ENCODE peak calls at places on chromosomes 2 and 18, in eight cellular contexts. U is neural crest cell, Z is Calu3, M is type B pancreatic cell, R is K562, Q is AG10803, I is ovary, B is heart right ventricle. T is an unnamed sample.

GRCh38 chr2:13193900-13194299 is 477.2 kb downstream of the TRIB2 start:
- DNase-seq in U (no peak), Z (peak; percentile 10), M (no peak), R (no peak), Q (peak; percentile 10), I (no peak), B (no peak), T (peak; percentile 7)

GRCh38 chr18:75041586-75041985 is 167.4 kb downstream of the PTGR3 start:
- DNase-seq in U (no peak), Z (no peak), M (no peak), R (no peak), Q (peak; percentile 13), I (no peak), B (no peak), T (no peak)

GRCh38 chr18:25310045-25310444 is 41.9 kb downstream of the ZNF521 start:
- DNase-seq in U (no peak), Z (no peak), M (no peak), R (no peak), Q (peak; percentile 40), I (no peak), B (no peak), T (no peak)

GRCh38 chr18:8300749-8301148 is 308.5 kb upstream of the RAB12 start:
- DNase-seq in U (no peak), Z (no peak), M (no peak), R (no peak), Q (no peak), I (no peak), B (no peak), T (no peak)

GRCh38 chr2:142868281-142868762 is 9.1 kb upstream of the KYNU start:
- DNase-seq in U (no peak), Z (peak; percentile 86), M (no peak), R (no peak), Q (peak; percentile 33), I (no peak), B (peak; percentile 42), T (no peak)

GRCh38 chr2:227703280-227703732 is 14.5 kb downstream of the SLC19A3 start:
- DNase-seq in U (no peak), Z (peak; percentile 33), M (no peak), R (no peak), Q (peak; percentile 32), I (no peak), B (no peak), T (no peak)

GRCh38 chr2:26422947-26423629 is 21.4 kb downstream of the DRC1 start:
- DNase-seq in U (no peak), Z (no peak), M (no peak), R (no peak), Q (no peak), I (no peak), B (no peak), T (no peak)

GRCh38 chr2:203061346-203061745 is 46.7 kb downstream of the NBEAL1 start:
- DNase-seq in U (no peak), Z (peak; percentile 2), M (no peak), R (no peak), Q (peak; percentile 63), I (no peak), B (no peak), T (no peak)

GRCh38 chr2:160368988-160369935 is 124.3 kb downstream of the RBMS1 start:
- DNase-seq in U (no peak), Z (no peak), M (no peak), R (no peak), Q (peak; percentile 78), I (no peak), B (no peak), T (no peak)

GRCh38 chr2:222919841-222920609 is 59.2 kb downstream of the ACSL3 start:
- DNase-seq in U (no peak), Z (peak; percentile 15), M (no peak), R (peak; percentile 63), Q (peak; percentile 89), I (no peak), B (no peak), T (no peak)

GRCh38 chr2:222912776-222913175 is 51.9 kb downstream of the ACSL3 start:
- DNase-seq in U (no peak), Z (no peak), M (no peak), R (no peak), Q (no peak), I (no peak), B (no peak), T (no peak)

GRCh38 chr2:222915092-222915957 is 54.5 kb downstream of the ACSL3 start:
- DNase-seq in U (no peak), Z (no peak), M (no peak), R (no peak), Q (peak; percentile 40), I (no peak), B (no peak), T (no peak)

GRCh38 chr2:222920657-222921186 is 59.9 kb downstream of the ACSL3 start:
- DNase-seq in U (no peak), Z (no peak), M (no peak), R (no peak), Q (no peak), I (no peak), B (no peak), T (no peak)

DNA sequence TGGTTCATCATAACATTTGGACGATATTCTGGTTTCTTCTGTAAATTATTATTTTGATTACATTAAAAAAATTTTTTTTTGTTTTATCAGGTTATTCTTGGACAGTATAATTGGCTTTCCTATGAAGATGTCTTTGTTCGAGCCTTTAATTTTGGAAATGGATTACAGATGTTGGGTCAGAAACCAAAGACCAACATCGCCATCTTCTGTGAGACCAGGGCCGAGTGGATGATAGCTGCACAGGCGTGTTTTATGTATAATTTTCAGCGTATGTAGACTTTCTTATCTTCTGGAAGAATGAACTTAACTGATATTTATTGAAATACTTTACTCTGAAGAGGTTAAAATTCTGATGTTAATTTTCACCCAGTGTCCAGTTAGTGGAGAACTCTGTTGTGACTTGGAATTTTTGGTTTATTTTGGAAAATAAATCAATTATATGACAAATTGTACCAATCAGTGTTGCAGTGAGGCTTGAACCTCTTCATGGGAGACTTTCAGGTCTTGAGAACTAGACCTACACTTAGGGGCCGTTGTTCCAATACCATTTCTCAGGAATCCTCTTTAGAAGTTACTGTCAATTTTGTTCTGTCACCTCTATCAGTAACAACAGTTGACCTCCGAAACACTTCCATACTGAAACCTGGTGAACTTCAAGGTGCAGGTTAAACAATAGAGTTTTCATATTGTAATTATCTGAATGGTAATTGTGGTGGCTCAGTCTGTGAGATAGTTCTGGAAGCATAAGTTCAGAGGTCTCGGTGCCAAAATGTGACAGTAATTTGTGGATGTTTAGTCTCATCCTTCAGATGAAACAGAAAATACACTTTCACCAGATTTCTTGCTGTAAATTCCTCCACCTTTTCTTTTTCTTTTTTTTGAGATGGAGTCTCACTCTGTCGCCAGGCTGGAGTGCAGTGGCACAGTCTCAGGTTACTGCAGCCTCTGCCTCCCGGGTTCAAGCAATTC is 55.7 kb downstream of the ACSL3 start:
- DNase-seq in U (no peak), Z (no peak), M (no peak), R (no peak), Q (no peak), I (no peak), B (no peak), T (no peak)
- TF ChIP-seq CTCF in U (peak; percentile 31), Z (no peak), M (peak; percentile 38), R (peak; percentile 18), Q (peak; percentile 26), I (no peak), B (no peak), T (no peak)

GRCh38 chr2:96548558-96549465 is 12.3 kb downstream of the ARID5A start:
- DNase-seq in U (no peak), Z (no peak), M (no peak), R (no peak), Q (no peak), I (no peak), B (no peak), T (no peak)

GRCh38 chr2:96546797-96547196 is 10.2 kb downstream of the ARID5A start:
- DNase-seq in U (no peak), Z (no peak), M (no peak), R (no peak), Q (no peak), I (no peak), B (no peak), T (no peak)

GRCh38 chr2:96546321-96546720 is 9.8 kb downstream of the ARID5A start:
- DNase-seq in U (no peak), Z (no peak), M (no peak), R (no peak), Q (no peak), I (no peak), B (no peak), T (no peak)

GRCh38 chr2:96547751-96548161 is 11.2 kb downstream of the ARID5A start:
- DNase-seq in U (no peak), Z (no peak), M (no peak), R (no peak), Q (peak; percentile 37), I (no peak), B (no peak), T (no peak)

GRCh38 chr2:96547203-96547641 is 10.7 kb downstream of the ARID5A start:
- DNase-seq in U (no peak), Z (no peak), M (no peak), R (no peak), Q (no peak), I (no peak), B (no peak), T (no peak)
- TF ChIP-seq CTCF in U (no peak), Z (no peak), M (no peak), R (no peak), Q (no peak), I (no peak), B (no peak), T (no peak)

DNA sequence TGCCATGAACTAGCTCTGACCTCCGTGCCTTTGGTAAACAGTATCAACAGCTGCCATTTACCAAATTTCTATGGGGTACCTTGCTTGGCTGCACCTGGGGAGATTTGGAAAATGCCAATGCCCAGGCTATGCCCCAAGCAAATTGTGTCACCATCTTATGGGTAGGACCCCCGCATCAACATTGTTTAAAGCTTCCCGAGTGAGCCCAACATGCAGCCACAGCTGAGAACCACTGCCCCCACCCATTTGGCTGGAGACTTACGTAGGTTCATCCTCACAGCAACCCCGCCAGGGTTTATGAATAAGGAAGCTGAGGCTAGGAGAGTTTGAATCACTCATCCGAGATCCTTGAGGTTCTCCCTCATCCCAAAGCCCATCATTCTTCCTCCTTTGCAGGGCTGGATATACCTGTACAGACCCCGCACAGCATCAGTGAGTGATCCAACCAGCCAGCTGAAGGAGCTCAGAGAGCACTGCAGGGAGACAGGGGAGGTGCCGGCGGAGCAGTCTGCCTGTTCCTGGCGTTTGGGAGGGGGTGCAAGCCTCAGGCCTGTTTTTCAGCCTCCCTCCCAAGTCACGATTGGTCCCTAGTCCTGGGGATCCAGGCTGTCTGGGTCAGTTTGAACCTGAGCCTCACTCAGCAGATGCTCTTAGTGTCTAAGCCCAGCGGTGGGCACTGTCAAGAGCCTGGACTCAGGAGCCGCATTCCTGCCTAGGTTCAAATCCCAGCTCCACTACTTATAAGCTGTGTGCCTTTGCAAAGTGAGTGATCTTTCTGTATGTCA is 164.9 kb downstream of the SMAD7 start:
- DNase-seq in U (no peak), Z (no peak), M (no peak), R (no peak), Q (no peak), I (peak; percentile 13), B (no peak), T (no peak)
- TF ChIP-seq CTCF in U (no peak), Z (no peak), M (no peak), R (no peak), Q (no peak), I (no peak), B (no peak), T (no peak)

DNA sequence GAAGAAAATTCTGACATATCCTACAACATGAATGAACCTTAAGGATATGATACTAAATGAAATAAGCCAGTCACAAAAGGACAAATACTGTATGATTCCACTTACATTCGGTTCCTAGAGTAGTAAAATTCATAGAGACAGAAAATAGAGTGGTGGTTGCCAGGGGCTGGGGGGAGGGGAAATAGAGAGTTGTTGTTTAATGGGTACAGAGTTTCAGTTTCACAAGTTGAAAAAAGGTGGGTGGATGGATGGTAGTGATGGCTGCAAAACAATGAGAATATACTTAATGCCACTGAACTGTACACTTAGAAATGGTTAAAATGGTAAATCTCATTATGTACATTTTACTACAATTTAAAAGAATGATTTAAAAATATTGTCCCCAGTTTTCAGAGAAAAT is 53.3 kb upstream of the NFU1 start:
- DNase-seq in U (no peak), Z (no peak), M (no peak), R (no peak), Q (no peak), I (no peak), B (no peak), T (no peak)
- TF ChIP-seq CTCF in U (no peak), Z (no peak), M (no peak), R (no peak), Q (no peak), I (no peak), B (no peak), T (no peak)